ENCODE peak calls at places on chromosomes 7 and 10, in eight cellular contexts. J is right atrium auricular region; O is left ventricle myocardium inferior; Y is mesendoderm; G is CD8-positive, alpha-beta memory T cell; T is cardiac muscle cell; X is spleen; H is kidney. N is an unnamed sample. For H3K4me1, the result is how much of the 10 kb centered on the place peaks cover.

GRCh38 chr10:58217612-58218011 is 50.1 kb downstream of the IPMK start:
- DNase-seq in J (no peak), O (no peak), Y (no peak), G (no peak), T (no peak), X (no peak), H (no peak), N (no peak)

GRCh38 chr10:90856964-90857634 is 740 bp downstream of the HTR7 start:
- DNase-seq in J (no peak), O (no peak), Y (peak), G (no peak), T (no peak), X (peak), H (peak), N (no peak)

GRCh38 chr10:86266446-86267242 is 100.0 kb downstream of the GRID1 start:
- DNase-seq in J (no peak), O (no peak), Y (no peak), G (no peak), T (no peak), X (peak), H (no peak), N (no peak)

GRCh38 chr10:106557053-106557452 is 607.5 kb downstream of the SORCS1 start:
- DNase-seq in J (no peak), O (no peak), Y (no peak), G (no peak), T (no peak), X (no peak), H (no peak), N (no peak)

GRCh38 chr7:10257438-10257837 is 716.2 kb upstream of the PHF14 start:
- DNase-seq in J (no peak), O (no peak), Y (no peak), G (no peak), T (no peak), X (no peak), H (no peak), N (no peak)

GRCh38 chr10:71651428-71651827 is 68.2 kb downstream of the C10orf105 start:
- DNase-seq in J (no peak), O (no peak), Y (no peak), G (no peak), T (no peak), X (no peak), H (no peak), N (no peak)

GRCh38 chr7:157518514-157519175 is 181.8 kb downstream of the DNAJB6 start:
- DNase-seq in J (peak), O (no peak), Y (no peak), G (no peak), T (no peak), X (no peak), H (no peak), N (no peak)

GRCh38 chr7:4739528-4739992 is 35.9 kb upstream of the AP5Z1 start:
- DNase-seq in J (peak), O (no peak), Y (peak), G (no peak), T (no peak), X (no peak), H (peak), N (no peak)

GRCh38 chr7:84949067-84949466 is 237.8 kb downstream of the SEMA3D start:
- DNase-seq in J (no peak), O (no peak), Y (no peak), G (no peak), T (no peak), X (no peak), H (no peak), N (no peak)

GRCh38 chr10:75243426-75243825 is 7.7 kb upstream of the COMTD1 start:
- DNase-seq in J (no peak), O (no peak), Y (no peak), G (no peak), T (no peak), X (no peak), H (no peak), N (no peak)
- H3K4me1 ChIP-seq in J (under half), O (under half), Y (under half), G (under half), T (under half), X (under half), H (under half), N (under half)

DNA sequence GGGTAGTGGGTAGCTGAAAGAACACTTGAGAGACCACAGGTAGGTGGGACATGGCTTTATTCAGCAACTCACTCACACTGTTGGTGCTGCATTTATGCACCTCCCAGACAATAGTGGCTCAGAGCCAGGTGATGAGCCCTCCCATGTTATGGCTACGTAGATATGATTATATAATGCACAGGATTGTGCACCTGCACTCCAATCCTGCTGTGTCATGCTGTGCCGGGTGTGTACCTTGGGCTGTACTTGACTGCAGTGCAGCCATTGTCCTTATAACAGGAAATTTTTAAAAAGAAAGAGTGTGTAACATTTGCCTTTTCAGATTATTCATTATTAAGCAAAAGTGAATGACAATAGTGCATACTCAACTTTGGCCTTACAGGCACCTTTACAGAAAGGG is 366.1 kb upstream of the BMPER start:
- DNase-seq in J (no peak), O (no peak), Y (peak), G (no peak), T (no peak), X (no peak), H (no peak), N (no peak)
- H3K4me1 ChIP-seq in J (under half), O (under half), Y (under half), G (under half), T (under half), X (under half), H (under half), N (under half)

DNA sequence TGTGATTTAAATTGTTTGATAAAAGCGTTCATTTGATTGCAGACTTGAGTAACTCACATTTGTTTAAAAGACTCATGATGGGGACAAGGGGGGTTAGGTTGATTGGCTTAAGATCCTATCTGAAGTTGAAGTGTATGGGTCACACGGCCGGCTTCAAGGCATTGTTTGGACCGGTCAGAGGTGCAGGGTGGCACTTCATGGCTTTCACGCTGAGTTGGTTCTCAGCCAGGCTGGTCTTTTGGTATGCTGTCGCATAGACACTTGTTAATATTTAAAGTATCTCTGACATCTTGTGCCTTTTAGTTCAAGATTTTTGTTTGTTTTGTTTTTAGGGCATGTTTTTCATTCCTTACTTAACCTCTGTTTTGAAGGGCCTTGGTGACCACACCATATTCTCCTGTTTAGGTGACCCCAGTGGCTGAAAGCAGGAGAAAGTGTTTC is 58.1 kb downstream of the CCNY start:
- DNase-seq in J (no peak), O (no peak), Y (peak), G (no peak), T (no peak), X (no peak), H (no peak), N (no peak)
- H3K4me1 ChIP-seq in J (under half), O (half or more), Y (under half), G (under half), T (under half), X (half or more), H (under half), N (under half)

GRCh38 chr7:143289421-143289820 is 1.3 kb downstream of the CASP2 start:
- DNase-seq in J (no peak), O (no peak), Y (no peak), G (no peak), T (no peak), X (no peak), H (no peak), N (no peak)

GRCh38 chr7:143288836-143289235 is 685 bp downstream of the CASP2 start:
- DNase-seq in J (no peak), O (no peak), Y (peak), G (no peak), T (no peak), X (no peak), H (no peak), N (no peak)

GRCh38 chr7:143287321-143287934 is 723 bp upstream of the CASP2 start:
- DNase-seq in J (no peak), O (no peak), Y (no peak), G (no peak), T (no peak), X (peak), H (no peak), N (peak)

GRCh38 chr7:143286522-143286890 is 1.6 kb upstream of the CASP2 start:
- DNase-seq in J (no peak), O (no peak), Y (no peak), G (no peak), T (no peak), X (no peak), H (no peak), N (no peak)

DNA sequence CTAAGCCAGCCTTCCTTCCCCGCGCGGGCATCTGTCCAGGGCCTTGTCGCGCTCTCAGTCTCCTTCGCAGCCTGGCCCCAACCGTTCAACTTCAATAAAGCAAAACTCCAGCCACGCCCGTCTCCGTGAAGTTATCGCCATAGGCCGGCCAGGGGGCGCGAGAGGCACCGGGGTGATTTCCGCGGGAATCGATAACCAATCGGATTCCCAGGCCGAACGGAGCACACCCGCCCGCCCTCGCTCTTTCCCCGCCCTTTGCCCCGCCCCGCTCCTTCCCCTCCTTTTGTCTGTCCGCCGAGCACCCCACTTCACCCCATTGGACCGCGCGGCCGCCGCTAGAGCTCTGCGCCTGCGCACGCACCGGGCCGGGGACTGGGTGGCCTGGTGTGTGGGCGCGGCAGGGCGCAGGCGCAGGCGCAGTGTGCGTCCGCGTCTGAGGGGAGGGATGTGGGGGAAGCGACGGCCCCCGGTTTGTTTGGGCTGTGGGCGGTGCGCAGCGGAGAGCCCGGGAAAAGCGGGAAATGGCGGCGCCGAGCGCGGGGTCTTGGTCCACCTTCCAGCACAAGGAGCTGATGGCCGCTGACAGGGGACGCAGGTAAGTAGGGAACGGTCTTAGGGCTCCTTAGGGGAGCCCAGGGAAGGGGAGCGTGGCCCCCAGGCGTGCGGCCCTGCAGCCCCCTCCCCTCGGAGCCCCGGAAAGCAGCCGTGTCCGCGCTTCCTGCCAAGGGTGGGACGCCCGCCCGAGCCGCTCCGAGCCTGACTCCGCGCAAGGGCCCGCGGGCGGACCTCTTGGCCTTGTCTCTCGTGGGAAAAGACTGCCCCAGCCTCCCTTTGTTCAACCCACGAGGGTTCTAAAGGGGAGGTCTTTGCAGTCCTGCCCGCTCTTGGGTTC is at the start of gene CASP2:
- DNase-seq in J (peak), O (peak), Y (peak), G (peak), T (peak), X (peak), H (peak), N (peak)
- H3K4me1 ChIP-seq in J (under half), O (half or more), Y (under half), G (under half), T (under half), X (half or more), H (under half), N (under half)

DNA sequence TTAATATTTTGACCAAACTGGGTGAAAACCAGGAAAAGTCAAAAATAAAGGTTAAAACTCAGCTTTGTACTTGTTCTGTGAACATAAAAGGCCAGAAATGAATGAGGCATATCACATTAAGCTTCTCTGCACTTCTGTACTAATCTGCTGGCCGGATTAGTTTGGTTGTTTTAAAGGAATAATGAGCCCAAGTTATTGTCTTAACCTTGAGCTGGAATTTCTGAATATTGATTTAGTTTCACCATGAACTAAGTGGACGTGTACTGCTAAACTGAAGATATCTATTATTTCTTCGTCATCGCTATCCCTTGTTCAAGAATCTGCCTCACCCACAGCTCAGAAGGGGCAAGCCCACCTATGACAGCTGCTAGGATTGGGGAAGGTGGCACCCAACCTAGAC is 101.1 kb upstream of the FRMD4A start:
- DNase-seq in J (no peak), O (no peak), Y (no peak), G (no peak), T (no peak), X (no peak), H (no peak), N (no peak)
- H3K4me1 ChIP-seq in J (under half), O (under half), Y (under half), G (under half), T (under half), X (under half), H (under half), N (under half)

DNA sequence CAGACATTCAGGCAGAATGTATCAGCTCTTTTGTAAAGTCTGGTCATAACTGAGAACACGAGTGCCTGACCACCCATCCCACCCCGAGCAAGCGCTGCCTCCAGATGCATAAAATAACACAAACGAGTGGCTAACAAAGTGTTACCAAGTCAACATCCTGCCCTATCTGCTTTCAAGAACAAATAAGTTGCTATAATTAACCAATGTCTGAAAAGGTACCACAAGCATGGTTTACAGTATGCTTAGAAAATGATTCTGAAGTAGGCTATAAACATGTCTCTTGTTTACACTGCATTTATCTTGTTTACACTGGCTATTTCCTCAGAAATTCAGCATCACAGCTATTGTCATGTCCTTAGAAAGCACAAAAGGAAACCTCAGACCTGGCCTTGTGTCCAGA is 49.5 kb downstream of the PIK3AP1 start:
- DNase-seq in J (no peak), O (no peak), Y (no peak), G (no peak), T (no peak), X (no peak), H (no peak), N (no peak)
- H3K4me1 ChIP-seq in J (under half), O (under half), Y (under half), G (under half), T (under half), X (half or more), H (under half), N (half or more)

GRCh38 chr10:101133489-101134298 is 2.6 kb downstream of the TLX1 start:
- DNase-seq in J (no peak), O (no peak), Y (peak), G (no peak), T (no peak), X (no peak), H (peak), N (no peak)
- H3K4me1 ChIP-seq in J (under half), O (half or more), Y (under half), G (under half), T (under half), X (half or more), H (under half), N (under half)

DNA sequence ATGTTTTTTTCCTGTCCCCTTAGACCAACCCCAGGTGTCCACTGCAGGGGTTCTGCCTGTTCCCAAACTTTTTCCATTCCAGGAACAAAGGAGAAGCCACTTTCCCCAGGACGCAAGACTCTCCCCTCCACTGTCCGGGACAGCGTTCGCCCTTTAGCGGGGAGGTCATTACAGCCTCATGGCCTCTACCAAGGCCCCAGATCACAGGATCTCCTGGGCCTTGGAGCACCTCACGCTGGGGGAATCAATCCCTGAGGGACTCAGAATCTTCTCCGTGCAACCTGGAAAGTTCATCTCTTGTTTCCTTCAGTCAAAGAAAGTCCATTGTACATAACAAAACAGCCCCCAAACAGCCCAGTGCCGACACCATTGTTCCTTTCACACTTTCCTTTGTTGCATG is 41.2 kb downstream of the MKI67 start:
- DNase-seq in J (no peak), O (no peak), Y (no peak), G (no peak), T (no peak), X (no peak), H (no peak), N (no peak)
- H3K4me1 ChIP-seq in J (under half), O (under half), Y (under half), G (under half), T (under half), X (under half), H (under half), N (under half)

N was measured in pancreas.